ENCODE peak calls at places on chromosome 2, in six cellular contexts. O is stomach; Q is CD4-positive, alpha-beta T cell; R is NCI-H1092 treated with DMSO at 0.1 percent for 48 hours; U is NCI-H748 treated with DMSO at 0.1 percent for 48 hours; M is effector memory CD8-positive, alpha-beta T cell. H is an unnamed sample.

GRCh38 chr2:151051584-151052220 is 210.0 kb downstream of the RBM43 start:
- DNase-seq in Q (no peak), R (peak), O (no peak), M (no peak), U (peak), H (peak)

GRCh38 chr2:191863988-191864387 is 17.1 kb upstream of the CAVIN2 start:
- DNase-seq in U (no peak), R (no peak), M (no peak), Q (no peak), O (no peak), H (no peak)

GRCh38 chr2:205706769-205707375 is 24.6 kb downstream of the NRP2 start:
- DNase-seq in R (no peak), O (no peak), U (no peak), M (no peak), Q (no peak), H (peak)

GRCh38 chr2:218375212-218375611 is 6.9 kb upstream of the SLC11A1 start:
- DNase-seq in R (no peak), U (no peak), Q (no peak), M (no peak), O (no peak), H (no peak)

GRCh38 chr2:105179469-105180372 is 61.8 kb upstream of the GPR45 start:
- DNase-seq in U (peak), Q (no peak), R (peak), M (no peak), O (peak), H (peak)

GRCh38 chr2:173151671-173152398 is 76.2 kb downstream of the MAP3K20 start:
- DNase-seq in Q (no peak), O (no peak), U (no peak), R (no peak), M (no peak), H (no peak)

GRCh38 chr2:72137498-72138010 is 10.1 kb downstream of the CYP26B1 start:
- DNase-seq in R (peak), Q (peak), O (peak), M (peak), U (no peak), H (peak)

GRCh38 chr2:41194235-41194634 is 742.3 kb upstream of the SLC8A1 start:
- DNase-seq in R (no peak), M (no peak), U (no peak), Q (no peak), O (peak), H (no peak)

GRCh38 chr2:225002656-225003045 is 39.6 kb downstream of the DOCK10 start:
- DNase-seq in R (peak), O (no peak), M (no peak), Q (peak), U (no peak), H (peak)

GRCh38 chr2:228507870-228508269 is 326.4 kb upstream of the SPHKAP start:
- DNase-seq in R (no peak), Q (no peak), U (no peak), O (no peak), M (no peak), H (no peak)

GRCh38 chr2:230160112-230160660 is 59.6 kb downstream of the SP110 start:
- DNase-seq in M (peak), O (peak), Q (peak), U (peak), R (peak), H (no peak)